ENCODE peak calls at places on chromosomes 16 and 17, in four cellular contexts. N is skeletal muscle cell, P is A172, A is astrocyte of the cerebellum. Y is an unnamed sample.
A peak's percentile ranks its signal among the peaks of the same experiment; 100 is the strongest.

GRCh38 chr17:77285594-77286390 is 145.0 kb downstream of the SEC14L1 start:
- DNase-seq in A (no peak), N (peak; percentile 76), P (peak; percentile 92), Y (peak; percentile 79)

GRCh38 chr16:84091460-84091859 is 25.3 kb downstream of the MBTPS1 start:
- DNase-seq in N (no peak), A (no peak), P (no peak), Y (no peak)

GRCh38 chr16:16009396-16009795 is 60.0 kb downstream of the ABCC1 start:
- DNase-seq in N (no peak), A (no peak), P (no peak), Y (no peak)

GRCh38 chr16:85592700-85593502 is 20.2 kb upstream of the GSE1 start:
- DNase-seq in A (no peak), N (no peak), P (peak; percentile 38), Y (no peak)

GRCh38 chr16:3026609-3027487 is 3.0 kb downstream of the THOC6 start:
- DNase-seq in P (no peak), N (no peak), A (no peak), Y (no peak)

GRCh38 chr16:86534779-86535605 is 20.0 kb downstream of the MTHFSD start:
- DNase-seq in N (no peak), A (peak; percentile 59), P (no peak), Y (no peak)

GRCh38 chr17:55269894-55270293 is 5.1 kb downstream of the HLF start:
- DNase-seq in P (no peak), A (no peak), N (no peak), Y (no peak)

GRCh38 chr17:76384987-76385891 is 830 bp downstream of the SPHK1 start:
- DNase-seq in A (no peak), N (peak; percentile 60), P (peak; percentile 60), Y (no peak)

GRCh38 chr16:1163567-1164055 is 10.7 kb downstream of the CACNA1H start:
- DNase-seq in A (no peak), N (no peak), P (peak; percentile 85), Y (no peak)

GRCh38 chr17:59223813-59224212 is 3.5 kb downstream of the GDPD1 start:
- DNase-seq in N (no peak), A (no peak), P (no peak), Y (no peak)

GRCh38 chr16:27678955-27679354 is 129.0 kb downstream of the KATNIP start:
- DNase-seq in N (no peak), P (no peak), A (no peak), Y (no peak)

GRCh38 chr17:13086142-13086769 is 68.4 kb upstream of the ELAC2 start:
- DNase-seq in P (no peak), A (no peak), N (peak; percentile 47), Y (no peak)

GRCh38 chr17:57928898-57929297 is 26.3 kb downstream of the CUEDC1 start:
- DNase-seq in P (no peak), A (no peak), N (no peak), Y (no peak)

GRCh38 chr16:31348578-31348977 is 6.4 kb upstream of the ITGAX start:
- DNase-seq in A (no peak), P (no peak), N (no peak), Y (no peak)

GRCh38 chr16:12239953-12240485 is 263.5 kb downstream of the SNX29 start:
- DNase-seq in A (peak; percentile 60), N (no peak), P (no peak), Y (no peak)

GRCh38 chr17:21345236-21345635 is 30.9 kb upstream of the KCNJ12 start:
- DNase-seq in A (no peak), N (no peak), P (no peak), Y (no peak)

GRCh38 chr17:65893692-65894279 is 298.1 kb downstream of the CEP112 start:
- DNase-seq in P (no peak), N (no peak), A (no peak), Y (no peak)

GRCh38 chr16:48824271-48824670 is 214.3 kb upstream of the N4BP1 start:
- DNase-seq in N (no peak), P (no peak), A (no peak), Y (no peak)

GRCh38 chr16:1981398-1981836 is at the start of gene NOXO1:
- DNase-seq in N (no peak), P (no peak), A (no peak), Y (no peak)

GRCh38 chr16:9122342-9122741 is 30.9 kb downstream of the HAPSTR1 start:
- DNase-seq in P (no peak), N (no peak), A (no peak), Y (no peak)

GRCh38 chr16:23511731-23512130 is 1.4 kb upstream of the GGA2 start:
- DNase-seq in A (no peak), N (no peak), P (no peak), Y (no peak)

GRCh38 chr17:45430738-45431530 is 1.7 kb downstream of the ARHGAP27 start:
- DNase-seq in N (no peak), A (no peak), P (no peak), Y (no peak)

GRCh38 chr16:74738816-74739215 is 35.8 kb downstream of the FA2H start:
- DNase-seq in P (no peak), A (no peak), N (no peak), Y (no peak)

GRCh38 chr16:87790278-87791023 is 24.7 kb upstream of the KLHDC4 start:
- DNase-seq in N (no peak), A (no peak), P (peak; percentile 48), Y (no peak)

GRCh38 chr16:85900031-85900792 is 1.2 kb downstream of the IRF8 start:
- DNase-seq in N (no peak), P (no peak), A (no peak), Y (no peak)

GRCh38 chr16:85428168-85428898 is 184.8 kb upstream of the GSE1 start:
- DNase-seq in N (no peak), A (no peak), P (peak; percentile 37), Y (no peak)

GRCh38 chr17:61152898-61153297 is 246.7 kb upstream of the TBX2 start:
- DNase-seq in N (no peak), A (no peak), P (no peak), Y (no peak)